ENCODE peak calls at places on chromosomes 11 and 22, in ten cellular contexts. One of them, this sample, is unnamed.

GRCh38 chr11:116698080-116698479 is 74.7 kb downstream of the BUD13 start:
- DNase-seq in H1: no peak
- DNase-seq in endothelial cell of umbilical vein: no peak
- DNase-seq in HL-60: no peak
- DNase-seq in sigmoid colon: no peak
- DNase-seq in transverse colon: no peak
- DNase-seq in GM12892: no peak
- DNase-seq in GM23338: no peak
- DNase-seq in spleen: peak; percentile 12
- DNase-seq in stomach: peak; percentile 5
- DNase-seq in this sample: peak; percentile 28

GRCh38 chr11:47979378-47980092 is 824 bp upstream of the PTPRJ start:
- DNase-seq in H1: no peak
- DNase-seq in endothelial cell of umbilical vein: peak; percentile 12
- DNase-seq in HL-60: no peak
- DNase-seq in sigmoid colon: no peak
- DNase-seq in transverse colon: no peak
- DNase-seq in GM12892: no peak
- DNase-seq in GM23338: peak; percentile 79
- DNase-seq in spleen: no peak
- DNase-seq in stomach: no peak
- DNase-seq in this sample: no peak

GRCh38 chr22:50184004-50184461 is 1.7 kb upstream of the TRABD start:
- DNase-seq in H1: no peak
- DNase-seq in endothelial cell of umbilical vein: no peak
- DNase-seq in HL-60: no peak
- DNase-seq in sigmoid colon: peak; percentile 89
- DNase-seq in transverse colon: peak; percentile 75
- DNase-seq in GM12892: no peak
- DNase-seq in GM23338: peak; percentile 61
- DNase-seq in spleen: peak; percentile 89
- DNase-seq in stomach: peak; percentile 90
- DNase-seq in this sample: no peak

GRCh38 chr11:58621586-58622262 is 741 bp upstream of the CNTF start:
- DNase-seq in H1: no peak
- DNase-seq in endothelial cell of umbilical vein: no peak
- DNase-seq in HL-60: no peak
- DNase-seq in sigmoid colon: no peak
- DNase-seq in transverse colon: no peak
- DNase-seq in GM12892: no peak
- DNase-seq in GM23338: no peak
- DNase-seq in spleen: no peak
- DNase-seq in stomach: no peak
- DNase-seq in this sample: no peak

GRCh38 chr22:45124176-45124857 is 39.4 kb upstream of the NUP50 start:
- DNase-seq in H1: no peak
- DNase-seq in endothelial cell of umbilical vein: no peak
- DNase-seq in HL-60: no peak
- DNase-seq in sigmoid colon: no peak
- DNase-seq in transverse colon: no peak
- DNase-seq in GM12892: no peak
- DNase-seq in GM23338: no peak
- DNase-seq in spleen: no peak
- DNase-seq in stomach: no peak
- DNase-seq in this sample: no peak

GRCh38 chr11:2975594-2975993 is 16.5 kb downstream of the NAP1L4 start:
- DNase-seq in H1: no peak
- DNase-seq in endothelial cell of umbilical vein: no peak
- DNase-seq in HL-60: no peak
- DNase-seq in sigmoid colon: no peak
- DNase-seq in transverse colon: no peak
- DNase-seq in GM12892: no peak
- DNase-seq in GM23338: peak; percentile 53
- DNase-seq in spleen: no peak
- DNase-seq in stomach: peak; percentile 32
- DNase-seq in this sample: no peak

GRCh38 chr11:94787798-94788197 is 19.6 kb downstream of the AMOTL1 start:
- DNase-seq in H1: no peak
- DNase-seq in endothelial cell of umbilical vein: no peak
- DNase-seq in HL-60: no peak
- DNase-seq in sigmoid colon: no peak
- DNase-seq in transverse colon: no peak
- DNase-seq in GM12892: no peak
- DNase-seq in GM23338: no peak
- DNase-seq in spleen: no peak
- DNase-seq in stomach: no peak
- DNase-seq in this sample: no peak

GRCh38 chr11:102810943-102811528 is 13.1 kb upstream of the MMP1 start:
- DNase-seq in H1: no peak
- DNase-seq in endothelial cell of umbilical vein: peak; percentile 34
- DNase-seq in HL-60: no peak
- DNase-seq in sigmoid colon: no peak
- DNase-seq in transverse colon: no peak
- DNase-seq in GM12892: no peak
- DNase-seq in GM23338: peak; percentile 71
- DNase-seq in spleen: no peak
- DNase-seq in stomach: no peak
- DNase-seq in this sample: no peak

GRCh38 chr11:123194308-123195181 is 503 bp downstream of the CLMP start:
- DNase-seq in H1: no peak
- DNase-seq in endothelial cell of umbilical vein: no peak
- DNase-seq in HL-60: no peak
- DNase-seq in sigmoid colon: peak; percentile 80
- DNase-seq in transverse colon: no peak
- DNase-seq in GM12892: no peak
- DNase-seq in GM23338: peak; percentile 77
- DNase-seq in spleen: no peak
- DNase-seq in stomach: no peak
- DNase-seq in this sample: no peak

GRCh38 chr11:2484576-2485125 is 39.8 kb downstream of the KCNQ1 start:
- DNase-seq in H1: no peak
- DNase-seq in endothelial cell of umbilical vein: no peak
- DNase-seq in HL-60: no peak
- DNase-seq in sigmoid colon: no peak
- DNase-seq in transverse colon: no peak
- DNase-seq in GM12892: no peak
- DNase-seq in GM23338: no peak
- DNase-seq in spleen: no peak
- DNase-seq in stomach: no peak
- DNase-seq in this sample: no peak

GRCh38 chr22:46574993-46575914 is 37.8 kb upstream of the CELSR1 start:
- DNase-seq in H1: no peak
- DNase-seq in endothelial cell of umbilical vein: peak; percentile 64
- DNase-seq in HL-60: no peak
- DNase-seq in sigmoid colon: peak; percentile 65
- DNase-seq in transverse colon: peak; percentile 71
- DNase-seq in GM12892: no peak
- DNase-seq in GM23338: peak; percentile 41
- DNase-seq in spleen: peak; percentile 80
- DNase-seq in stomach: peak; percentile 74
- DNase-seq in this sample: no peak

GRCh38 chr11:105392546-105392945 is 217.3 kb upstream of the GRIA4 start:
- DNase-seq in H1: no peak
- DNase-seq in endothelial cell of umbilical vein: no peak
- DNase-seq in HL-60: peak; percentile 40
- DNase-seq in sigmoid colon: no peak
- DNase-seq in transverse colon: no peak
- DNase-seq in GM12892: no peak
- DNase-seq in GM23338: no peak
- DNase-seq in spleen: no peak
- DNase-seq in stomach: no peak
- DNase-seq in this sample: no peak

GRCh38 chr11:131670876-131671275 is 300.5 kb downstream of the NTM start:
- DNase-seq in H1: no peak
- DNase-seq in endothelial cell of umbilical vein: no peak
- DNase-seq in HL-60: no peak
- DNase-seq in sigmoid colon: peak; percentile 33
- DNase-seq in transverse colon: no peak
- DNase-seq in GM12892: no peak
- DNase-seq in GM23338: no peak
- DNase-seq in spleen: no peak
- DNase-seq in stomach: no peak
- DNase-seq in this sample: no peak

GRCh38 chr11:17098038-17098437 is 20.6 kb upstream of the RPS13 start:
- DNase-seq in H1: no peak
- DNase-seq in endothelial cell of umbilical vein: no peak
- DNase-seq in HL-60: no peak
- DNase-seq in sigmoid colon: no peak
- DNase-seq in transverse colon: no peak
- DNase-seq in GM12892: no peak
- DNase-seq in GM23338: no peak
- DNase-seq in spleen: no peak
- DNase-seq in stomach: no peak
- DNase-seq in this sample: no peak

GRCh38 chr11:57240757-57241156 is 3.7 kb upstream of the APLNR start:
- DNase-seq in H1: no peak
- DNase-seq in endothelial cell of umbilical vein: no peak
- DNase-seq in HL-60: no peak
- DNase-seq in sigmoid colon: no peak
- DNase-seq in transverse colon: no peak
- DNase-seq in GM12892: no peak
- DNase-seq in GM23338: peak; percentile 49
- DNase-seq in spleen: no peak
- DNase-seq in stomach: no peak
- DNase-seq in this sample: no peak
- TF ChIP-seq POLR2AphosphoS5 in H1: no peak
- TF ChIP-seq POLR2AphosphoS5 in endothelial cell of umbilical vein: no peak
- TF ChIP-seq POLR2AphosphoS5 in HL-60: no peak
- TF ChIP-seq POLR2AphosphoS5 in sigmoid colon: no peak
- TF ChIP-seq POLR2AphosphoS5 in transverse colon: no peak
- TF ChIP-seq POLR2AphosphoS5 in GM12892: no peak
- TF ChIP-seq POLR2AphosphoS5 in GM23338: no peak
- TF ChIP-seq POLR2AphosphoS5 in spleen: no peak
- TF ChIP-seq POLR2AphosphoS5 in stomach: no peak
- TF ChIP-seq POLR2AphosphoS5 in this sample: no peak

GRCh38 chr11:133810179-133810550 is 35.1 kb downstream of the SPATA19 start:
- DNase-seq in H1: no peak
- DNase-seq in endothelial cell of umbilical vein: no peak
- DNase-seq in HL-60: no peak
- DNase-seq in sigmoid colon: no peak
- DNase-seq in transverse colon: no peak
- DNase-seq in GM12892: no peak
- DNase-seq in GM23338: no peak
- DNase-seq in spleen: no peak
- DNase-seq in stomach: no peak
- DNase-seq in this sample: no peak

GRCh38 chr11:133809525-133810178 is 35.7 kb downstream of the SPATA19 start:
- DNase-seq in H1: no peak
- DNase-seq in endothelial cell of umbilical vein: no peak
- DNase-seq in HL-60: no peak
- DNase-seq in sigmoid colon: no peak
- DNase-seq in transverse colon: no peak
- DNase-seq in GM12892: no peak
- DNase-seq in GM23338: peak; percentile 71
- DNase-seq in spleen: no peak
- DNase-seq in stomach: no peak
- DNase-seq in this sample: no peak

GRCh38 chr11:133811850-133812685 is 33.2 kb downstream of the SPATA19 start:
- DNase-seq in H1: no peak
- DNase-seq in endothelial cell of umbilical vein: no peak
- DNase-seq in HL-60: no peak
- DNase-seq in sigmoid colon: no peak
- DNase-seq in transverse colon: no peak
- DNase-seq in GM12892: no peak
- DNase-seq in GM23338: no peak
- DNase-seq in spleen: no peak
- DNase-seq in stomach: no peak
- DNase-seq in this sample: no peak

GRCh38 chr11:133808393-133809140 is 36.7 kb downstream of the SPATA19 start:
- DNase-seq in H1: no peak
- DNase-seq in endothelial cell of umbilical vein: no peak
- DNase-seq in HL-60: no peak
- DNase-seq in sigmoid colon: no peak
- DNase-seq in transverse colon: no peak
- DNase-seq in GM12892: no peak
- DNase-seq in GM23338: no peak
- DNase-seq in spleen: no peak
- DNase-seq in stomach: no peak
- DNase-seq in this sample: no peak

DNA sequence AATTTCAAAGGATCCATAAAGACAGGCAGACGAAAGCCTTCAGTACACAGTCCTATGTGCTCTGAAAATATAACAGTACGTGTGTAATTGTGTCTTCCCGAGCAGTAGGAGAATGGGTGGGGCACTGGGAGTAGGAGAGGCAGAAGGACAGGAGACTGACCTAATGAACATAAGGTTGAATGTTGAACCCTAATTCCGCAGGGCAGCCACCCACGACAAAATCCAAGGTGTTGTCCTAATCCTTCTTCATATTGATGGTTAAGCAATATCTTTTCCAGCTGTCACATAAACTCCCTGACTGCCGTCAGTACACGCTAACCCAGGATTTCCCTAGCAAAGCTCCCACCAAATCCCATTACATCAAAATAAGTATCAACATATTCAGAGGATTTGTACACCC is 34.5 kb downstream of the SPATA19 start:
- DNase-seq in H1: no peak
- DNase-seq in endothelial cell of umbilical vein: no peak
- DNase-seq in HL-60: no peak
- DNase-seq in sigmoid colon: no peak
- DNase-seq in transverse colon: no peak
- DNase-seq in GM12892: no peak
- DNase-seq in GM23338: no peak
- DNase-seq in spleen: no peak
- DNase-seq in stomach: no peak
- DNase-seq in this sample: peak; percentile 64
- TF ChIP-seq POLR2AphosphoS5 in H1: no peak
- TF ChIP-seq POLR2AphosphoS5 in endothelial cell of umbilical vein: no peak
- TF ChIP-seq POLR2AphosphoS5 in HL-60: no peak
- TF ChIP-seq POLR2AphosphoS5 in sigmoid colon: no peak
- TF ChIP-seq POLR2AphosphoS5 in transverse colon: no peak
- TF ChIP-seq POLR2AphosphoS5 in GM12892: no peak
- TF ChIP-seq POLR2AphosphoS5 in GM23338: no peak
- TF ChIP-seq POLR2AphosphoS5 in spleen: no peak
- TF ChIP-seq POLR2AphosphoS5 in stomach: no peak
- TF ChIP-seq POLR2AphosphoS5 in this sample: no peak

DNA sequence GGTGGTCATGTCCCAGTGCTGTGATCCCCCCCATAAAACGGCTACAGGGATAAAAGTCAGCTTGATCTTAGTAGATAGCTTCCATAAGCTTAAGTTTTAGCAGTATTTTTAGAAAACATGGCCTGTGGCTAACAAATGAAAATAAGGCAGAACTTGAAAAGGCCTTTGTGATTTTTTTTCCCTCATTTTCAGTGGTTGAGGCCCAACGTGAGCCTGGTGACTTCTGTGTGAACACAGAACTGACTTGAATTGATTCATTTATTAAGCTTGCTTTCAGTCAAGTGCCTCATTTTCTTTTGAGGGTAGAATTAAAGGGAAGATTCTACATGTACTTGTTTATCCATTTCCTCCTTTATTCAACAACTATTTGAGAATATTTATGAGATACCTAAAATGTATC is 44.6 kb downstream of the CD44 start:
- DNase-seq in H1: no peak
- DNase-seq in endothelial cell of umbilical vein: no peak
- DNase-seq in HL-60: no peak
- DNase-seq in sigmoid colon: no peak
- DNase-seq in transverse colon: no peak
- DNase-seq in GM12892: no peak
- DNase-seq in GM23338: no peak
- DNase-seq in spleen: no peak
- DNase-seq in stomach: no peak
- DNase-seq in this sample: no peak
- TF ChIP-seq POLR2AphosphoS5 in H1: no peak
- TF ChIP-seq POLR2AphosphoS5 in endothelial cell of umbilical vein: no peak
- TF ChIP-seq POLR2AphosphoS5 in HL-60: no peak
- TF ChIP-seq POLR2AphosphoS5 in sigmoid colon: no peak
- TF ChIP-seq POLR2AphosphoS5 in transverse colon: no peak
- TF ChIP-seq POLR2AphosphoS5 in GM12892: peak; percentile 21
- TF ChIP-seq POLR2AphosphoS5 in GM23338: no peak
- TF ChIP-seq POLR2AphosphoS5 in spleen: no peak
- TF ChIP-seq POLR2AphosphoS5 in stomach: no peak
- TF ChIP-seq POLR2AphosphoS5 in this sample: no peak

GRCh38 chr11:65126624-65127274 is 4.6 kb downstream of the MRPL49 start:
- DNase-seq in H1: no peak
- DNase-seq in endothelial cell of umbilical vein: no peak
- DNase-seq in HL-60: no peak
- DNase-seq in sigmoid colon: peak; percentile 46
- DNase-seq in transverse colon: no peak
- DNase-seq in GM12892: no peak
- DNase-seq in GM23338: no peak
- DNase-seq in spleen: no peak
- DNase-seq in stomach: no peak
- DNase-seq in this sample: no peak
- TF ChIP-seq POLR2AphosphoS5 in H1: no peak
- TF ChIP-seq POLR2AphosphoS5 in endothelial cell of umbilical vein: peak; percentile 43
- TF ChIP-seq POLR2AphosphoS5 in HL-60: peak; percentile 73
- TF ChIP-seq POLR2AphosphoS5 in sigmoid colon: no peak
- TF ChIP-seq POLR2AphosphoS5 in transverse colon: no peak
- TF ChIP-seq POLR2AphosphoS5 in GM12892: peak; percentile 45
- TF ChIP-seq POLR2AphosphoS5 in GM23338: no peak
- TF ChIP-seq POLR2AphosphoS5 in spleen: no peak
- TF ChIP-seq POLR2AphosphoS5 in stomach: no peak
- TF ChIP-seq POLR2AphosphoS5 in this sample: no peak

This sample was measured in vagina.